ENCODE peak calls at places on chromosomes 2 and 18, in four cellular contexts. C is transverse colon, O is spleen, W is foreskin fibroblast. Z is an unnamed sample.

GRCh38 chr18:47254341-47254939 is 3.0 kb upstream of the SKOR2 start:
- DNase-seq in W (no peak), O (no peak), C (no peak), Z (no peak)

GRCh38 chr2:60528366-60528765 is 25.1 kb downstream of the BCL11A start:
- DNase-seq in O (no peak), W (no peak), C (no peak), Z (no peak)

GRCh38 chr2:238370482-238371372 is 50.4 kb downstream of the TRAF3IP1 start:
- DNase-seq in W (peak; percentile 59), O (no peak), C (peak; percentile 67), Z (peak; percentile 35)

GRCh38 chr2:145110668-145111067 is 590.7 kb upstream of the ZEB2 start:
- DNase-seq in O (no peak), C (no peak), W (no peak), Z (no peak)

GRCh38 chr2:110773470-110773921 is 41.1 kb downstream of the ACOXL start:
- DNase-seq in W (no peak), C (peak; percentile 10), O (no peak), Z (no peak)

GRCh38 chr2:144453039-144453336 is 66.9 kb downstream of the ZEB2 start:
- DNase-seq in C (no peak), O (no peak), W (no peak), Z (no peak)

GRCh38 chr2:172172513-172173217 is 70.0 kb upstream of the DLX2 start:
- DNase-seq in O (peak; percentile 92), W (peak; percentile 48), C (peak; percentile 86), Z (no peak)

GRCh38 chr2:68564426-68564825 is 79.0 kb upstream of the PROKR1 start:
- DNase-seq in O (no peak), W (no peak), C (no peak), Z (no peak)

GRCh38 chr2:234329202-234329930 is 167.5 kb downstream of the ARL4C start:
- DNase-seq in W (no peak), C (no peak), O (no peak), Z (no peak)

GRCh38 chr2:174846941-174847938 is 83.0 kb upstream of the CHRNA1 start:
- DNase-seq in W (peak; percentile 85), C (no peak), O (no peak), Z (peak; percentile 90)

GRCh38 chr18:78729099-78729467 is 250.5 kb upstream of the SALL3 start:
- DNase-seq in C (no peak), W (no peak), O (peak; percentile 14), Z (no peak)

GRCh38 chr18:48007955-48008701 is 77.7 kb upstream of the SMAD2 start:
- DNase-seq in W (no peak), C (peak; percentile 73), O (peak; percentile 88), Z (no peak)

GRCh38 chr2:207144191-207144795 is 21.5 kb downstream of the KLF7 start:
- DNase-seq in C (no peak), O (no peak), W (no peak), Z (no peak)

GRCh38 chr2:18378020-18378653 is 182.3 kb downstream of the RDH14 start:
- DNase-seq in W (no peak), O (no peak), C (no peak), Z (no peak)

GRCh38 chr2:70937866-70938579 is 2.3 kb downstream of the ATP6V1B1 start:
- DNase-seq in C (no peak), W (no peak), O (no peak), Z (no peak)

GRCh38 chr2:201269764-201270163 is 9.4 kb downstream of the CASP8 start:
- DNase-seq in W (no peak), C (no peak), O (no peak), Z (no peak)

GRCh38 chr2:36511858-36512630 is 85.9 kb downstream of the FEZ2 start:
- DNase-seq in W (no peak), C (no peak), O (no peak), Z (no peak)

GRCh38 chr2:190506666-190507065 is 27.9 kb downstream of the NEMP2 start:
- DNase-seq in W (no peak), O (no peak), C (peak; percentile 59), Z (no peak)

GRCh38 chr2:85590950-85591349 is 4.6 kb upstream of the RNF181 start:
- DNase-seq in O (no peak), W (no peak), C (no peak), Z (no peak)

GRCh38 chr2:217687771-217688170 is 315.0 kb downstream of the TNS1 start:
- DNase-seq in O (no peak), W (no peak), C (no peak), Z (no peak)

GRCh38 chr2:137964066-137964858 is at the start of gene HNMT:
- DNase-seq in W (peak; percentile 60), C (peak; percentile 64), O (no peak), Z (peak; percentile 25)

GRCh38 chr2:196324212-196324611 is 152.8 kb upstream of the STK17B start:
- DNase-seq in W (peak; percentile 62), C (no peak), O (no peak), Z (no peak)

GRCh38 chr2:38835015-38835601 is 40.6 kb downstream of the DHX57 start:
- DNase-seq in W (no peak), O (no peak), C (no peak), Z (no peak)

GRCh38 chr2:240459401-240460242 is 24.2 kb downstream of the GPC1 start:
- DNase-seq in W (no peak), C (no peak), O (peak; percentile 72), Z (no peak)

GRCh38 chr2:235605999-235606715 is 112.3 kb downstream of the AGAP1 start:
- DNase-seq in W (peak; percentile 81), C (no peak), O (no peak), Z (peak; percentile 22)

GRCh38 chr2:141968377-141968920 is 162.4 kb downstream of the LRP1B start:
- DNase-seq in W (peak; percentile 12), C (no peak), O (no peak), Z (no peak)

GRCh38 chr2:33478968-33479691 is 2.7 kb downstream of the RASGRP3 start:
- DNase-seq in C (peak; percentile 43), O (no peak), W (no peak), Z (no peak)

GRCh38 chr2:152623076-152623740 is 94.1 kb downstream of the PRPF40A start:
- DNase-seq in O (no peak), C (no peak), W (no peak), Z (no peak)

GRCh38 chr2:109702250-109702985 is 88.3 kb downstream of the SOWAHC start:
- DNase-seq in W (peak; percentile 55), C (peak; percentile 39), O (no peak), Z (no peak)

GRCh38 chr2:189613077-189613636 is 32.6 kb upstream of the SLC40A1 start:
- DNase-seq in O (no peak), W (peak; percentile 88), C (no peak), Z (no peak)

DNA sequence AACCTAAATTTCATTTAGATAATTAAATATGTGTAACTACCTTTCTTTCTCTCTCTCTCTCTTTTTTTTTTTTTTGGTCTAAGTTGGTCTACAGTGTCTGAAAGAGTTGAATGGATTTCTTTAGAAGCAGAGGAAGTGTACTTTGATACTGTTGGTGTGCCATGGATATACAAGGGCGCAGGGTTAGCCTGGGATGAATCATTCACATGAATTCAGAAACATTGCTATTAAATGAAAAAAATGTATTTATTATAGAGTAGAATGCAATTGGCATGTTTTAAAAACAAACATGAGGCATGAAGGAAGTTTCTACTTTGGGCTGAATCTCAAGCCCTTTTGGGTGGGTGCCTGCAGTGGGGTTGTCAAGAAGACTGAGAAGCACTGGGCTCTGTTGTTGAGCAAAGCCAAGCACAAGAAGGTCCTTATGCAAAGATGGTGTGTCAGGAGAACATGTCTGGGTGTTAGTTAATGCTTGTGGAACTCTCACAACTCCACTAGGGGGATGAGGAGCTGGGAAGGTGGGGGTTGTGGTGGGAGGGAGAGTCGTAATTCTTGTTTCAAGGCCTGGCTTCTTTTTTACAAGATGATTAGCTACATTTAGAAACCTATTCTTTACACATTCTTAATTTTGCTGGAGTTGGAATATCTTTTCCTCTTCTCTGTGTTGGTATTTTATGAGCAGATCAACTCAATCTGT is 57.9 kb downstream of the LYPD6 start:
- DNase-seq in C (no peak), O (no peak), W (peak; percentile 31), Z (no peak)
- TF ChIP-seq CTCF in C (no peak), O (no peak), W (peak; percentile 30), Z (peak; percentile 37)

GRCh38 chr2:16126969-16127940 is 186.9 kb downstream of the MYCN start:
- DNase-seq in W (no peak), C (no peak), O (no peak), Z (no peak)
- TF ChIP-seq CTCF in W (no peak), C (no peak), O (no peak), Z (no peak)

GRCh38 chr2:126849486-126849885 is 49.2 kb upstream of the TEX51 start:
- DNase-seq in W (no peak), C (no peak), O (peak; percentile 30), Z (no peak)

GRCh38 chr2:126849991-126850535 is 48.6 kb upstream of the TEX51 start:
- DNase-seq in O (peak; percentile 28), W (no peak), C (no peak), Z (no peak)

GRCh38 chr2:126851756-126852155 is 46.9 kb upstream of the TEX51 start:
- DNase-seq in W (no peak), O (no peak), C (no peak), Z (no peak)

GRCh38 chr2:126850951-126851350 is 47.7 kb upstream of the TEX51 start:
- DNase-seq in C (no peak), W (no peak), O (no peak), Z (no peak)

DNA sequence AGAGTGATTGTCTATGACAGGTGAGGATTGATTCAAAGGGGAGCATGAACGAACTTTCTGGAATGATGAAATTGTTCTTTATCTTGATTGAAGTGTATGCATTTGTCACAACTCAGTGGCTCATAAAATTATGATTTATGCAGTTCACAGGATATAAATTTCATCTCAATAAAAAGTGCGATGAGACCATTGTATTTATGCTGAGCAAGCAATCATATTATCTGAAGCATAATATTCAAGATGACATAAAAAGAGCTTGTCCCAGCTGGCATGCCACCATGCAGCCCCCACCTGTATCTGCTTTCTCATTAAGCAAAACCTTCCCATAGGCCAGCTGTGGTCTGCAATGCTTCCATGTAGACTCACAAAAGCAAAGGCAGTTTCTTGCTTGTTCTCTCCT is 49.6 kb upstream of the TEX51 start:
- DNase-seq in C (no peak), O (no peak), W (no peak), Z (no peak)
- TF ChIP-seq CTCF in C (no peak), O (no peak), W (no peak), Z (no peak)

GRCh38 chr2:73175663-73176204 is 26.6 kb upstream of the NOTO start:
- DNase-seq in W (peak; percentile 51), C (peak; percentile 81), O (peak; percentile 93), Z (no peak)

GRCh38 chr2:73176881-73177644 is 25.3 kb upstream of the NOTO start:
- DNase-seq in C (peak; percentile 92), W (peak; percentile 75), O (peak; percentile 97), Z (peak; percentile 54)

GRCh38 chr2:73174941-73175662 is 27.3 kb upstream of the NOTO start:
- DNase-seq in O (no peak), W (no peak), C (no peak), Z (no peak)

GRCh38 chr2:73176205-73176880 is 26.0 kb upstream of the NOTO start:
- DNase-seq in C (peak; percentile 21), O (no peak), W (no peak), Z (no peak)

GRCh38 chr2:73177645-73178255 is 24.6 kb upstream of the NOTO start:
- DNase-seq in O (no peak), W (no peak), C (no peak), Z (no peak)
- TF ChIP-seq CTCF in O (no peak), W (no peak), C (no peak), Z (no peak)

GRCh38 chr2:11765501-11765900 is 19.1 kb downstream of the LPIN1 start:
- DNase-seq in C (no peak), W (no peak), O (no peak), Z (no peak)
- TF ChIP-seq CTCF in C (no peak), W (no peak), O (no peak), Z (no peak)

GRCh38 chr18:49250819-49251388 is 209.5 kb downstream of the DYM start:
- DNase-seq in O (no peak), C (no peak), W (peak; percentile 20), Z (no peak)
- TF ChIP-seq CTCF in O (no peak), C (peak; percentile 29), W (peak; percentile 60), Z (peak; percentile 58)